ENCODE peak calls at places on chromosomes 5 and 9, in five cellular contexts. H is transverse colon, Q is GM12891, A is HCT116, N is GM23338. J is an unnamed sample.
A peak's percentile ranks its signal among the peaks of the same experiment; 100 is the strongest.

GRCh38 chr9:86176468-86176867 is 77.1 kb upstream of the GOLM1 start:
- DNase-seq in H (no peak), A (no peak), N (no peak), Q (no peak), J (no peak)

GRCh38 chr9:131743501-131743900 is 3.6 kb upstream of the RAPGEF1 start:
- DNase-seq in N (no peak), A (no peak), Q (no peak), H (no peak), J (no peak)

GRCh38 chr9:122572456-122572855 is 10.7 kb downstream of the OR1L8 start:
- DNase-seq in A (no peak), Q (no peak), H (no peak), N (no peak), J (no peak)

GRCh38 chr5:126780165-126780827 is 3.4 kb downstream of the LMNB1 start:
- DNase-seq in Q (no peak), A (no peak), H (peak; percentile 51), N (peak; percentile 86), J (no peak)

GRCh38 chr9:92686954-92687353 is 17.0 kb upstream of the IPPK start:
- DNase-seq in Q (no peak), A (no peak), N (peak; percentile 57), H (no peak), J (no peak)

GRCh38 chr5:31781772-31782171 is 142.8 kb downstream of the PDZD2 start:
- DNase-seq in N (no peak), H (no peak), A (no peak), Q (no peak), J (no peak)

GRCh38 chr5:112485802-112486427 is 66.8 kb upstream of the EPB41L4A start:
- DNase-seq in Q (no peak), A (no peak), H (no peak), N (no peak), J (no peak)

GRCh38 chr5:171137768-171138540 is 171.1 kb upstream of the TLX3 start:
- DNase-seq in H (no peak), Q (no peak), N (no peak), A (no peak), J (no peak)

GRCh38 chr5:146205499-146206202 is 2.2 kb downstream of the RBM27 start:
- DNase-seq in N (no peak), A (no peak), H (no peak), Q (no peak), J (no peak)

DNA sequence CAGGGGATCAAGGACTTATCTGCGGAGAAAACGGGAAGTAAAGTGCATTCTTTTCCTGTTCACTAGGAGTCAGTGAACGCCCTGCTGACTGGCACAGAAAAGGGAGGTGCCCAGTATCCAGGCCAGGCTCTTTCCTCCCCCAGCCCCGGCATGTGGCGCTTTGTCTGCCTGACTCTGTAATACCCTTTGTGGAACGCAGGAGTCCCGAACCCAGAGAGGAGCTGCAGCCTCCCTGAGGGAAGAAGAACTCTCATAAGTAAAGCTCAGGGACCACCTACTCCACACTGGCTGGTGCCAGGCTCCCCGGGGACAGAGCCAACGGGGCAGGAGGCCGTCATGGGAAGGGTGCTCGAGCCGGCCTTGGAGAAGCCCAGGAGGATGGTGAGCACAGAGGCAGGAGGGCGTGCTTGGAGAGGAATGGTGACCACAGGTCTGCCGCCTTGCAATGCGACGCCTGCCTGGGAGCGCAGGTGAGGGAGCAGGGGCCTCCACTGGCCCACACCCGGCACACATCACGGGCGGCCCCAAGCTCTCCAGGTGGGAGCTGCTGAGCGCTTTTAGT is 31.5 kb downstream of the VAV2 start:
- DNase-seq in A (no peak), Q (no peak), N (peak; percentile 51), H (no peak), J (no peak)
- TF ChIP-seq POLR2AphosphoS5 in A (no peak), Q (no peak), N (no peak), H (no peak), J (no peak)

GRCh38 chr5:664343-664993 is 28.7 kb downstream of the TPPP start:
- DNase-seq in H (peak; percentile 63), A (no peak), N (no peak), Q (no peak), J (peak; percentile 43)
- TF ChIP-seq POLR2AphosphoS5 in H (no peak), A (no peak), N (no peak), Q (no peak), J (no peak)

GRCh38 chr5:143405063-143405746 is 1.7 kb upstream of the NR3C1 start:
- DNase-seq in Q (peak; percentile 32), H (peak; percentile 87), A (no peak), N (peak; percentile 86), J (peak; percentile 97)
- TF ChIP-seq POLR2AphosphoS5 in Q (peak; percentile 91), H (peak; percentile 60), A (no peak), N (no peak), J (peak; percentile 51)

DNA sequence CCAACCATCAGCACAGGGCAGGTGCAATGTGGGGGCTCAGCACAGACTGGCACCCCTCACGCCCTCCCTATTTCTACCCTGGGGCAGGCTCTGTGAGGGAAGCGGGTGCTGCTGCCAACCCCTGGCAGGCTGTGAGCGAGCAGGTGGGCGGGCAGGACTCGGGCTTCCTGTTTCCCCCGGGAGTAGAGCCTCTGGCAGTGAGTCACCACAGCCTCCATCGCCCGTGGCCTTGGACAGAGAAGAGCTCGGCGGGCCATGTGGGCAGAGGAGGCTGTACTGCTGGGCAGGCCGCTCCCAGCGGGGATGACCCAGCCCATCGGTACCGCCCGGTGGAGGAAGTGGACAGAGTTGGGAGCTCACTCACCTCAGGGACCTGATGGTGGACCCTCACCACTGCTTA is 16.6 kb downstream of the KCNT1 start:
- DNase-seq in N (no peak), Q (no peak), A (peak; percentile 12), H (no peak), J (no peak)
- TF ChIP-seq POLR2AphosphoS5 in N (no peak), Q (no peak), A (no peak), H (no peak), J (no peak)

GRCh38 chr9:129333961-129334743 is 156.1 kb upstream of the IER5L start:
- DNase-seq in Q (no peak), A (peak; percentile 93), H (peak; percentile 82), N (peak; percentile 97), J (peak; percentile 95)
- TF ChIP-seq POLR2AphosphoS5 in Q (no peak), A (peak; percentile 52), H (peak; percentile 64), N (peak; percentile 42), J (peak; percentile 66)

GRCh38 chr9:37034938-37035471 is 937 bp upstream of the PAX5 start:
- DNase-seq in N (peak; percentile 66), Q (no peak), H (no peak), A (no peak), J (no peak)

GRCh38 chr9:37033141-37033540 is 927 bp downstream of the PAX5 start:
- DNase-seq in N (no peak), A (no peak), H (no peak), Q (no peak), J (peak; percentile 47)

GRCh38 chr9:37033753-37034319 is at the start of gene PAX5:
- DNase-seq in H (no peak), A (no peak), Q (no peak), N (peak; percentile 44), J (no peak)

GRCh38 chr9:37035472-37036236 is 1.6 kb upstream of the PAX5 start:
- DNase-seq in H (no peak), Q (no peak), N (peak; percentile 76), A (no peak), J (no peak)

DNA sequence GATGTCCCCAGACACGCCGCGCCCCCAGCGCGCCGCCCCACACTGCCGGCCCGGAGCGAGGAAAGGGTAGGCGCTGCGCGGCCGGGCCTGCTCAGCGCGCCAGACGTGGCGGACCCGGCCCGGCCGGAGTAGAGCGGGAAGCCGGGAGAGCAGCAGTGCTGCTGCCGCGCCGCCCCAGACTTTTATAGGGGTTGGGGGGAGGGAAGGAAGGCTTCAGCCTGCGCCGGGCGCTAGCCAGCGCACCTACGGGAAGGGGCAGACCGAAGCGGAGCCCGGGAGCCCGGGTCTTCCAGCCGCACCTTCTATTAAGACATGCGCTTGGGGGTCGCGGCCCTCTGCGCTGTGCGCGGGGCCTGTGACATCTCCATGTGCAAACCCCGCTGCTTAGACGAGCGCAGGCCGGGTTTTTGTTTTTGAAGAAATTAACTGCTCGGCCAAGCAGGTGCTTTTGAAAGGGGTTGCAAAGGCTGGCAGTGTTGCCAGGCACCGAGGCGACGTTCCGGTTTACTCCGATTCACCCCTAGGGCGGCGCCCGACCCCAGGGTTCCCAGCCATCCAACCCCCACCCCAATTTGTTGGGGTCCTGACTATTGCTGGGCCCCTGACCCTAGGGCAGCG is 361 bp upstream of the PAX5 start:
- DNase-seq in N (peak; percentile 80), H (peak; percentile 39), A (no peak), Q (no peak), J (no peak)
- TF ChIP-seq POLR2AphosphoS5 in N (no peak), H (no peak), A (no peak), Q (peak; percentile 15), J (no peak)

DNA sequence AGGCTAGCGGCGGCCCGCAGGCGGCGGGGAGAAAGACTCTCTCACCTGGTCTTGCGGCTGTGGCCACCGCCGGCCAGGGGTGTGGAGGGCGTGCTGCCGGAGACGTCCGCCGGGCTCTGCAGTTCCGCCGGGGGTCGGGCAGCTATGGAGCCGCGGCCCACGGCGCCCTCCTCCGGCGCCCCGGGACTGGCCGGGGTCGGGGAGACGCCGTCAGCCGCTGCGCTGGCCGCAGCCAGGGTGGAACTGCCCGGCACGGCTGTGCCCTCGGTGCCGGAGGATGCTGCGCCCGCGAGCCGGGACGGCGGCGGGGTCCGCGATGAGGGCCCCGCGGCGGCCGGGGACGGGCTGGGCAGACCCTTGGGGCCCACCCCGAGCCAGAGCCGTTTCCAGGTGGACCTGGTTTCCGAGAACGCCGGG is 253 bp downstream of the SLC12A2 start:
- DNase-seq in Q (peak; percentile 38), A (no peak), N (peak; percentile 56), H (no peak), J (no peak)
- TF ChIP-seq POLR2AphosphoS5 in Q (no peak), A (no peak), N (no peak), H (no peak), J (no peak)

J was measured in suprapubic skin.